ENCODE peak calls at places on chromosomes 12 and 14, in six cellular contexts. One of them, this sample, is unnamed.

GRCh38 chr14:66509874-66510273 is 1.9 kb downstream of the GPHN start:
- DNase-seq in GM12878: no peak
- DNase-seq in endothelial cell of umbilical vein: no peak
- DNase-seq in GM23338: peak; percentile 26
- DNase-seq in K562: no peak
- DNase-seq in transverse colon: no peak
- DNase-seq in this sample: no peak

GRCh38 chr14:93959239-93960107 is 16.9 kb downstream of the ASB2 start:
- DNase-seq in GM12878: peak; percentile 90
- DNase-seq in endothelial cell of umbilical vein: peak; percentile 36
- DNase-seq in GM23338: peak; percentile 59
- DNase-seq in K562: peak; percentile 19
- DNase-seq in transverse colon: peak; percentile 84
- DNase-seq in this sample: peak; percentile 92

GRCh38 chr14:33848706-33849454 is 102.0 kb downstream of the EGLN3 start:
- DNase-seq in GM12878: no peak
- DNase-seq in endothelial cell of umbilical vein: peak; percentile 48
- DNase-seq in GM23338: peak; percentile 96
- DNase-seq in K562: peak; percentile 38
- DNase-seq in transverse colon: peak; percentile 78
- DNase-seq in this sample: no peak

GRCh38 chr12:58443273-58443980 is 476.9 kb downstream of the LRIG3 start:
- DNase-seq in GM12878: no peak
- DNase-seq in endothelial cell of umbilical vein: peak; percentile 64
- DNase-seq in GM23338: peak; percentile 73
- DNase-seq in K562: no peak
- DNase-seq in transverse colon: peak; percentile 13
- DNase-seq in this sample: no peak

GRCh38 chr14:70779667-70780066 is 29.6 kb downstream of the MAP3K9 start:
- DNase-seq in GM12878: no peak
- DNase-seq in endothelial cell of umbilical vein: no peak
- DNase-seq in GM23338: no peak
- DNase-seq in K562: no peak
- DNase-seq in transverse colon: no peak
- DNase-seq in this sample: no peak

GRCh38 chr12:49967042-49967776 is 5.5 kb downstream of the AQP5 start:
- DNase-seq in GM12878: peak; percentile 15
- DNase-seq in endothelial cell of umbilical vein: peak; percentile 79
- DNase-seq in GM23338: peak; percentile 87
- DNase-seq in K562: peak; percentile 96
- DNase-seq in transverse colon: peak; percentile 94
- DNase-seq in this sample: peak; percentile 95

GRCh38 chr14:65187421-65188049 is 85.2 kb upstream of the MAX start:
- DNase-seq in GM12878: no peak
- DNase-seq in endothelial cell of umbilical vein: no peak
- DNase-seq in GM23338: peak; percentile 65
- DNase-seq in K562: no peak
- DNase-seq in transverse colon: no peak
- DNase-seq in this sample: no peak

GRCh38 chr12:51959211-51959610 is 7.7 kb downstream of the ACVR1B start:
- DNase-seq in GM12878: no peak
- DNase-seq in endothelial cell of umbilical vein: no peak
- DNase-seq in GM23338: no peak
- DNase-seq in K562: no peak
- DNase-seq in transverse colon: peak; percentile 29
- DNase-seq in this sample: no peak

GRCh38 chr14:61409782-61410181 is 88.4 kb downstream of the PRKCH start:
- DNase-seq in GM12878: no peak
- DNase-seq in endothelial cell of umbilical vein: no peak
- DNase-seq in GM23338: no peak
- DNase-seq in K562: no peak
- DNase-seq in transverse colon: no peak
- DNase-seq in this sample: no peak

GRCh38 chr14:21267886-21268611 is 1.2 kb downstream of the HNRNPC start:
- DNase-seq in GM12878: no peak
- DNase-seq in endothelial cell of umbilical vein: peak; percentile 26
- DNase-seq in GM23338: no peak
- DNase-seq in K562: no peak
- DNase-seq in transverse colon: no peak
- DNase-seq in this sample: no peak

GRCh38 chr14:50387543-50387942 is 9.1 kb downstream of the CDKL1 start:
- DNase-seq in GM12878: no peak
- DNase-seq in endothelial cell of umbilical vein: no peak
- DNase-seq in GM23338: no peak
- DNase-seq in K562: no peak
- DNase-seq in transverse colon: no peak
- DNase-seq in this sample: no peak

GRCh38 chr14:50784683-50785505 is 46.1 kb downstream of the NIN start:
- DNase-seq in GM12878: no peak
- DNase-seq in endothelial cell of umbilical vein: no peak
- DNase-seq in GM23338: no peak
- DNase-seq in K562: no peak
- DNase-seq in transverse colon: no peak
- DNase-seq in this sample: no peak

GRCh38 chr14:55794655-55795583 is 214.9 kb downstream of the KTN1 start:
- DNase-seq in GM12878: no peak
- DNase-seq in endothelial cell of umbilical vein: peak; percentile 33
- DNase-seq in GM23338: no peak
- DNase-seq in K562: peak; percentile 13
- DNase-seq in transverse colon: no peak
- DNase-seq in this sample: no peak

GRCh38 chr12:92702754-92703679 is at the start of gene PLEKHG7:
- DNase-seq in GM12878: peak; percentile 80
- DNase-seq in endothelial cell of umbilical vein: no peak
- DNase-seq in GM23338: no peak
- DNase-seq in K562: no peak
- DNase-seq in transverse colon: peak; percentile 37
- DNase-seq in this sample: peak; percentile 27

GRCh38 chr12:23204933-23205778 is 580.2 kb downstream of the ETNK1 start:
- DNase-seq in GM12878: peak; percentile 27
- DNase-seq in endothelial cell of umbilical vein: peak; percentile 65
- DNase-seq in GM23338: peak; percentile 72
- DNase-seq in K562: peak; percentile 68
- DNase-seq in transverse colon: no peak
- DNase-seq in this sample: peak; percentile 5

GRCh38 chr12:6089041-6089823 is 35.2 kb downstream of the VWF start:
- DNase-seq in GM12878: no peak
- DNase-seq in endothelial cell of umbilical vein: no peak
- DNase-seq in GM23338: peak; percentile 53
- DNase-seq in K562: no peak
- DNase-seq in transverse colon: peak; percentile 22
- DNase-seq in this sample: no peak

GRCh38 chr12:57093412-57094193 is 4.7 kb downstream of the NAB2 start:
- DNase-seq in GM12878: no peak
- DNase-seq in endothelial cell of umbilical vein: peak; percentile 38
- DNase-seq in GM23338: peak; percentile 81
- DNase-seq in K562: peak; percentile 85
- DNase-seq in transverse colon: peak; percentile 67
- DNase-seq in this sample: peak; percentile 93

GRCh38 chr12:111788178-111788654 is 21.5 kb downstream of the ALDH2 start:
- DNase-seq in GM12878: no peak
- DNase-seq in endothelial cell of umbilical vein: no peak
- DNase-seq in GM23338: peak; percentile 36
- DNase-seq in K562: no peak
- DNase-seq in transverse colon: no peak
- DNase-seq in this sample: no peak

GRCh38 chr14:99905121-99905520 is 111.9 kb downstream of the EML1 start:
- DNase-seq in GM12878: no peak
- DNase-seq in endothelial cell of umbilical vein: no peak
- DNase-seq in GM23338: no peak
- DNase-seq in K562: no peak
- DNase-seq in transverse colon: no peak
- DNase-seq in this sample: no peak

GRCh38 chr12:63916561-63917476 is 72.3 kb downstream of the SRGAP1 start:
- DNase-seq in GM12878: no peak
- DNase-seq in endothelial cell of umbilical vein: peak; percentile 90
- DNase-seq in GM23338: no peak
- DNase-seq in K562: no peak
- DNase-seq in transverse colon: no peak
- DNase-seq in this sample: no peak

GRCh38 chr12:71476513-71476912 is 36.9 kb downstream of the LGR5 start:
- DNase-seq in GM12878: no peak
- DNase-seq in endothelial cell of umbilical vein: no peak
- DNase-seq in GM23338: no peak
- DNase-seq in K562: no peak
- DNase-seq in transverse colon: no peak
- DNase-seq in this sample: no peak

GRCh38 chr14:54108481-54109471 is 152.2 kb upstream of the BMP4 start:
- DNase-seq in GM12878: no peak
- DNase-seq in endothelial cell of umbilical vein: peak; percentile 94
- DNase-seq in GM23338: no peak
- DNase-seq in K562: no peak
- DNase-seq in transverse colon: no peak
- DNase-seq in this sample: no peak

GRCh38 chr12:107677671-107678070 is 7.9 kb upstream of the PWP1 start:
- DNase-seq in GM12878: no peak
- DNase-seq in endothelial cell of umbilical vein: no peak
- DNase-seq in GM23338: no peak
- DNase-seq in K562: no peak
- DNase-seq in transverse colon: no peak
- DNase-seq in this sample: no peak

GRCh38 chr12:27123642-27124041 is 41.3 kb upstream of the C12orf71 start:
- DNase-seq in GM12878: no peak
- DNase-seq in endothelial cell of umbilical vein: peak; percentile 14
- DNase-seq in GM23338: peak; percentile 24
- DNase-seq in K562: peak; percentile 27
- DNase-seq in transverse colon: no peak
- DNase-seq in this sample: no peak

GRCh38 chr14:74825008-74825407 is 50.9 kb downstream of the PROX2 start:
- DNase-seq in GM12878: no peak
- DNase-seq in endothelial cell of umbilical vein: peak; percentile 65
- DNase-seq in GM23338: no peak
- DNase-seq in K562: no peak
- DNase-seq in transverse colon: no peak
- DNase-seq in this sample: no peak

GRCh38 chr14:39467889-39468524 is 35.8 kb upstream of the FBXO33 start:
- DNase-seq in GM12878: no peak
- DNase-seq in endothelial cell of umbilical vein: peak; percentile 8
- DNase-seq in GM23338: peak; percentile 79
- DNase-seq in K562: no peak
- DNase-seq in transverse colon: no peak
- DNase-seq in this sample: no peak

GRCh38 chr12:88889326-88890110 is 309.2 kb upstream of the KITLG start:
- DNase-seq in GM12878: no peak
- DNase-seq in endothelial cell of umbilical vein: peak; percentile 59
- DNase-seq in GM23338: no peak
- DNase-seq in K562: no peak
- DNase-seq in transverse colon: no peak
- DNase-seq in this sample: no peak

GRCh38 chr12:25845415-25845814 is 113.1 kb upstream of the RASSF8 start:
- DNase-seq in GM12878: no peak
- DNase-seq in endothelial cell of umbilical vein: no peak
- DNase-seq in GM23338: no peak
- DNase-seq in K562: no peak
- DNase-seq in transverse colon: no peak
- DNase-seq in this sample: no peak
- TF ChIP-seq POLR2AphosphoS5 in GM12878: no peak
- TF ChIP-seq POLR2AphosphoS5 in endothelial cell of umbilical vein: no peak
- TF ChIP-seq POLR2AphosphoS5 in GM23338: no peak
- TF ChIP-seq POLR2AphosphoS5 in K562: no peak
- TF ChIP-seq POLR2AphosphoS5 in transverse colon: no peak
- TF ChIP-seq POLR2AphosphoS5 in this sample: no peak

GRCh38 chr14:97065305-97066067 is 268.3 kb downstream of the VRK1 start:
- DNase-seq in GM12878: no peak
- DNase-seq in endothelial cell of umbilical vein: no peak
- DNase-seq in GM23338: no peak
- DNase-seq in K562: no peak
- DNase-seq in transverse colon: no peak
- DNase-seq in this sample: no peak
- TF ChIP-seq POLR2AphosphoS5 in GM12878: no peak
- TF ChIP-seq POLR2AphosphoS5 in endothelial cell of umbilical vein: no peak
- TF ChIP-seq POLR2AphosphoS5 in GM23338: no peak
- TF ChIP-seq POLR2AphosphoS5 in K562: no peak
- TF ChIP-seq POLR2AphosphoS5 in transverse colon: no peak
- TF ChIP-seq POLR2AphosphoS5 in this sample: no peak

GRCh38 chr12:9064815-9065606 is 50.7 kb downstream of the A2M start:
- DNase-seq in GM12878: no peak
- DNase-seq in endothelial cell of umbilical vein: peak; percentile 52
- DNase-seq in GM23338: peak; percentile 89
- DNase-seq in K562: no peak
- DNase-seq in transverse colon: peak; percentile 87
- DNase-seq in this sample: no peak

GRCh38 chr12:9066755-9067433 is 48.8 kb downstream of the A2M start:
- DNase-seq in GM12878: no peak
- DNase-seq in endothelial cell of umbilical vein: no peak
- DNase-seq in GM23338: no peak
- DNase-seq in K562: no peak
- DNase-seq in transverse colon: no peak
- DNase-seq in this sample: no peak

GRCh38 chr12:9066183-9066623 is 49.5 kb downstream of the A2M start:
- DNase-seq in GM12878: no peak
- DNase-seq in endothelial cell of umbilical vein: no peak
- DNase-seq in GM23338: no peak
- DNase-seq in K562: no peak
- DNase-seq in transverse colon: no peak
- DNase-seq in this sample: no peak

GRCh38 chr12:9065607-9065856 is 50.2 kb downstream of the A2M start:
- DNase-seq in GM12878: no peak
- DNase-seq in endothelial cell of umbilical vein: no peak
- DNase-seq in GM23338: no peak
- DNase-seq in K562: no peak
- DNase-seq in transverse colon: no peak
- DNase-seq in this sample: no peak

GRCh38 chr12:9064201-9064814 is 51.4 kb downstream of the A2M start:
- DNase-seq in GM12878: no peak
- DNase-seq in endothelial cell of umbilical vein: peak; percentile 83
- DNase-seq in GM23338: peak; percentile 78
- DNase-seq in K562: no peak
- DNase-seq in transverse colon: peak; percentile 67
- DNase-seq in this sample: peak; percentile 36
- TF ChIP-seq POLR2AphosphoS5 in GM12878: no peak
- TF ChIP-seq POLR2AphosphoS5 in endothelial cell of umbilical vein: no peak
- TF ChIP-seq POLR2AphosphoS5 in GM23338: peak; percentile 53
- TF ChIP-seq POLR2AphosphoS5 in K562: no peak
- TF ChIP-seq POLR2AphosphoS5 in transverse colon: no peak
- TF ChIP-seq POLR2AphosphoS5 in this sample: no peak

GRCh38 chr12:124506832-124507153 is 60.6 kb downstream of the NCOR2 start:
- DNase-seq in GM12878: no peak
- DNase-seq in endothelial cell of umbilical vein: no peak
- DNase-seq in GM23338: no peak
- DNase-seq in K562: no peak
- DNase-seq in transverse colon: no peak
- DNase-seq in this sample: no peak

GRCh38 chr12:124507188-124508109 is 60.0 kb downstream of the NCOR2 start:
- DNase-seq in GM12878: no peak
- DNase-seq in endothelial cell of umbilical vein: no peak
- DNase-seq in GM23338: no peak
- DNase-seq in K562: no peak
- DNase-seq in transverse colon: no peak
- DNase-seq in this sample: no peak

GRCh38 chr12:124504273-124505000 is 63.0 kb downstream of the NCOR2 start:
- DNase-seq in GM12878: no peak
- DNase-seq in endothelial cell of umbilical vein: no peak
- DNase-seq in GM23338: peak; percentile 59
- DNase-seq in K562: no peak
- DNase-seq in transverse colon: no peak
- DNase-seq in this sample: no peak

GRCh38 chr12:124505001-124505818 is 62.2 kb downstream of the NCOR2 start:
- DNase-seq in GM12878: no peak
- DNase-seq in endothelial cell of umbilical vein: no peak
- DNase-seq in GM23338: no peak
- DNase-seq in K562: no peak
- DNase-seq in transverse colon: no peak
- DNase-seq in this sample: no peak

GRCh38 chr12:124506145-124506831 is 61.1 kb downstream of the NCOR2 start:
- DNase-seq in GM12878: no peak
- DNase-seq in endothelial cell of umbilical vein: peak; percentile 75
- DNase-seq in GM23338: no peak
- DNase-seq in K562: peak; percentile 34
- DNase-seq in transverse colon: peak; percentile 77
- DNase-seq in this sample: no peak
- TF ChIP-seq POLR2AphosphoS5 in GM12878: no peak
- TF ChIP-seq POLR2AphosphoS5 in endothelial cell of umbilical vein: peak; percentile 22
- TF ChIP-seq POLR2AphosphoS5 in GM23338: no peak
- TF ChIP-seq POLR2AphosphoS5 in K562: no peak
- TF ChIP-seq POLR2AphosphoS5 in transverse colon: peak; percentile 24
- TF ChIP-seq POLR2AphosphoS5 in this sample: no peak

This sample was measured in GM12892.